ENCODE peak calls at places on chromosomes 12 and 14, in four cellular contexts. One of them, this sample, is unnamed. For H3K4me1, the result is how much of the 10 kb centered on the place peaks cover.

GRCh38 chr12:21604245-21605101 is at the start of gene GYS2:
- DNase-seq in astrocyte: no peak
- DNase-seq in adrenal gland: no peak
- DNase-seq in Karpas-422: no peak
- DNase-seq in this sample: no peak

GRCh38 chr12:56900583-56900982 is 33.6 kb downstream of the SDR9C7 start:
- DNase-seq in astrocyte: no peak
- DNase-seq in adrenal gland: no peak
- DNase-seq in Karpas-422: no peak
- DNase-seq in this sample: no peak

GRCh38 chr12:108820700-108821406 is 36.5 kb downstream of the SSH1 start:
- DNase-seq in astrocyte: no peak
- DNase-seq in adrenal gland: no peak
- DNase-seq in Karpas-422: no peak
- DNase-seq in this sample: no peak

GRCh38 chr12:74846116-74846515 is 308.5 kb downstream of the ATXN7L3B start:
- DNase-seq in astrocyte: no peak
- DNase-seq in adrenal gland: no peak
- DNase-seq in Karpas-422: no peak
- DNase-seq in this sample: no peak

GRCh38 chr12:9509464-9510166 is 98.1 kb downstream of the KLRB1 start:
- DNase-seq in astrocyte: no peak
- DNase-seq in adrenal gland: no peak
- DNase-seq in Karpas-422: no peak
- DNase-seq in this sample: no peak

GRCh38 chr14:79285263-79285662 is 926.0 kb downstream of the DIO2 start:
- DNase-seq in astrocyte: no peak
- DNase-seq in adrenal gland: no peak
- DNase-seq in Karpas-422: no peak
- DNase-seq in this sample: no peak

GRCh38 chr12:105107497-105108371 is at the start of gene WASHC4:
- DNase-seq in astrocyte: peak
- DNase-seq in adrenal gland: peak
- DNase-seq in Karpas-422: peak
- DNase-seq in this sample: peak

GRCh38 chr14:58332514-58332913 is 34.2 kb downstream of the ARID4A start:
- DNase-seq in astrocyte: no peak
- DNase-seq in adrenal gland: no peak
- DNase-seq in Karpas-422: no peak
- DNase-seq in this sample: no peak

GRCh38 chr12:41507286-41507685 is 319.2 kb downstream of the PDZRN4 start:
- DNase-seq in astrocyte: no peak
- DNase-seq in adrenal gland: no peak
- DNase-seq in Karpas-422: peak
- DNase-seq in this sample: no peak

DNA sequence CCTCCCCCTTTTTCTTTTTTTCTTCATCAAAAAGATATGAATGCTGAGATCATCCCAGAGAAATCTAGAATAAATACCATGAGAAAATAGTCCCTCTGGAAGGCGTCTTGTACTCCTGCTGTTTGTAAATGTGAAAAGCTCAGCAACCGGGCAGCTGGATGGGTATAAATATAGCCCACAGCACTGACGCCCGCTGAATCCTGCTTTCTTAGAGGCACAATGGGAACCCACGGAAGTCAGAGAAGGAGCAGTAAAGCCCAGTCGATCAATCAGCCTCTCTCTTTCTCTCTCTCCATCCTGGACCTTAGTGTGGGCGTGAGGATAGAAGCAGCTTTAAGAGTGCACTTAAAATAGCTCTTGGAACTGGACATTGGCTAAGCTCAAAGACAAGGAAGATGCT is 144.4 kb downstream of the ETV6 start:
- DNase-seq in astrocyte: peak
- DNase-seq in adrenal gland: no peak
- DNase-seq in Karpas-422: no peak
- DNase-seq in this sample: no peak
- H3K4me1 ChIP-seq in astrocyte: half or more
- H3K4me1 ChIP-seq in adrenal gland: half or more
- H3K4me1 ChIP-seq in Karpas-422: under half
- H3K4me1 ChIP-seq in this sample: half or more

GRCh38 chr14:80313806-80314205 is 102.5 kb upstream of the DIO2 start:
- DNase-seq in astrocyte: no peak
- DNase-seq in adrenal gland: no peak
- DNase-seq in Karpas-422: no peak
- DNase-seq in this sample: no peak

GRCh38 chr14:80315681-80316080 is 104.4 kb upstream of the DIO2 start:
- DNase-seq in astrocyte: peak
- DNase-seq in adrenal gland: no peak
- DNase-seq in Karpas-422: no peak
- DNase-seq in this sample: no peak

GRCh38 chr14:80310950-80311349 is 99.6 kb upstream of the DIO2 start:
- DNase-seq in astrocyte: no peak
- DNase-seq in adrenal gland: no peak
- DNase-seq in Karpas-422: no peak
- DNase-seq in this sample: no peak

GRCh38 chr14:80316426-80316825 is 105.1 kb upstream of the DIO2 start:
- DNase-seq in astrocyte: peak
- DNase-seq in adrenal gland: no peak
- DNase-seq in Karpas-422: no peak
- DNase-seq in this sample: no peak
- H3K4me3 ChIP-seq in astrocyte: no peak
- H3K4me3 ChIP-seq in adrenal gland: no peak
- H3K4me3 ChIP-seq in Karpas-422: no peak
- H3K4me3 ChIP-seq in this sample: no peak

GRCh38 chr14:61547186-61548121 is 147.9 kb upstream of the HIF1A start:
- DNase-seq in astrocyte: peak
- DNase-seq in adrenal gland: peak
- DNase-seq in Karpas-422: no peak
- DNase-seq in this sample: peak
- H3K4me1 ChIP-seq in astrocyte: under half
- H3K4me1 ChIP-seq in adrenal gland: under half
- H3K4me1 ChIP-seq in Karpas-422: under half
- H3K4me1 ChIP-seq in this sample: under half

GRCh38 chr12:121117226-121117777 is 15.4 kb upstream of the P2RX7 start:
- DNase-seq in astrocyte: no peak
- DNase-seq in adrenal gland: no peak
- DNase-seq in Karpas-422: no peak
- DNase-seq in this sample: no peak
- H3K4me3 ChIP-seq in astrocyte: no peak
- H3K4me3 ChIP-seq in adrenal gland: no peak
- H3K4me3 ChIP-seq in Karpas-422: no peak
- H3K4me3 ChIP-seq in this sample: no peak

GRCh38 chr14:74568896-74569295 is 43.1 kb downstream of the LTBP2 start:
- DNase-seq in astrocyte: no peak
- DNase-seq in adrenal gland: no peak
- DNase-seq in Karpas-422: no peak
- DNase-seq in this sample: no peak

GRCh38 chr14:74570696-74571095 is 41.3 kb downstream of the LTBP2 start:
- DNase-seq in astrocyte: no peak
- DNase-seq in adrenal gland: no peak
- DNase-seq in Karpas-422: no peak
- DNase-seq in this sample: no peak

GRCh38 chr14:74569826-74570591 is 42.0 kb downstream of the LTBP2 start:
- DNase-seq in astrocyte: no peak
- DNase-seq in adrenal gland: no peak
- DNase-seq in Karpas-422: no peak
- DNase-seq in this sample: no peak

GRCh38 chr14:74568380-74568649 is 43.7 kb downstream of the LTBP2 start:
- DNase-seq in astrocyte: no peak
- DNase-seq in adrenal gland: no peak
- DNase-seq in Karpas-422: no peak
- DNase-seq in this sample: no peak

GRCh38 chr14:74569387-74569786 is 42.6 kb downstream of the LTBP2 start:
- DNase-seq in astrocyte: no peak
- DNase-seq in adrenal gland: no peak
- DNase-seq in Karpas-422: no peak
- DNase-seq in this sample: no peak
- H3K4me1 ChIP-seq in astrocyte: half or more
- H3K4me1 ChIP-seq in adrenal gland: under half
- H3K4me1 ChIP-seq in Karpas-422: under half
- H3K4me1 ChIP-seq in this sample: under half

DNA sequence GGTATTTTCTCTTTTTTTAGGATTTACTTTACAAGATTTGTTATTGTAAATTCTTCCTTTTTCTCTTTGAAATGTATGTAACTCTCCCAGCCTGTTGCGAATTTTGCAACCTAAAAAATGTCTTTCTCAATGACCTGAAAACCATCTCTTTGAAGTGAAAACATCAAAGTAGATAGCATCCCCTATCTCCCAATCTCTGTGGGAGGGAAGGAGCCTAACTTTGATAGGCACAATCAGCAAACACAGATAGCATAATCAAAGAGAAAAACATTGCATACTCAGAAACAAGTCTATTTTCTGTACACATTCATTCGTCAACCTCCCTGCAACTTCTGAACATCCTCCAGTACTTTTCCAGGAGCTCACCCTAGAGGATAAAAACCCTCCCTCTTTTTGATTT is 849.3 kb upstream of the LRFN5 start:
- DNase-seq in astrocyte: no peak
- DNase-seq in adrenal gland: no peak
- DNase-seq in Karpas-422: no peak
- DNase-seq in this sample: no peak
- H3K4me3 ChIP-seq in astrocyte: no peak
- H3K4me3 ChIP-seq in adrenal gland: no peak
- H3K4me3 ChIP-seq in Karpas-422: no peak
- H3K4me3 ChIP-seq in this sample: no peak

DNA sequence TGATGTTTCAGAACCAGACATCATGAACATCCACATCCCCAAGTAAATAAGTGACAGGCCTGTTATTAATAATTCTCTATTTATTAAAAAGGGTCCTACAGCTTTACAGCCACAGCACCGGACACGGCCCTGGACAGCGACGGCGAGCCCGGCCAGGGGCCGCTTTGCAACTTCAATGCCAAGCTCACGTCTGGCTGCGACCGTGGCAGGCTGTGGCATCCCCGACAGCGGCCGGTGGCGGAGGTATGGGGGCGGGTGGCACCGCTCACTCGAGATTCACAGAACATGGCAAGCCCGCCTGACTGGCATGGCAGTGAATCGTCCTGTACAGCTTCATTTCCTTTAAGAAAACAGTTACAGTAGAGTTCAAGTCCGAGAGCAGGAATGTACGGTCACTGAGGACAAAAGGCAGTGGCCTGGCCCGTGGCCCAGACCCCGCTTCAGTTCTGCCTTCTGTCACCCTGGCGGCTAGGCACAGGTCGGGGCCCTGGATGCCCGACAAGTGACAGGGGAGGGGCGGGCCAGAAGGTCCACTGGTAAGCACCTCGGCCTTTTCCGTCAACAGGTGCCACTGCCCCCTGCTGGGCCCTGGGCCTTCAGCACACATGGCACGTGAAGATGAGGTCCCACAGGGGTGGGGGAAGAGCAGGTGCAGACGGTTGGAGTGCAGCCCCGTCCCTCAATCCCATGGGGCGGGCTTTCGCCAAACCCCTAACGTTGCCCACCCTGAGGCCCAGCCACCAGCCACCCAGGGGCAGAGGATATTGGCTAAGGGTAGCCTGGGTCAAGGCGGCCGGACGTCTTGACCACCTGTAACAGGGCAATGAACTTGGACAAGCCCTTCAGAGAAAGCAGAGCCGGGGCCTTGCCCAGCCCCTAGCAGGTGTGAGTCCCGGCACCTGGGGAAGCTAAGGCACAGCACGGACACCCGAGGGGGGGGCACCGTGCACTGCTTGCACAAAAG is 30.3 kb downstream of the HIP1R start:
- DNase-seq in astrocyte: no peak
- DNase-seq in adrenal gland: no peak
- DNase-seq in Karpas-422: peak
- DNase-seq in this sample: no peak
- H3K4me1 ChIP-seq in astrocyte: under half
- H3K4me1 ChIP-seq in adrenal gland: under half
- H3K4me1 ChIP-seq in Karpas-422: under half
- H3K4me1 ChIP-seq in this sample: under half

GRCh38 chr12:79056775-79057174 is 192.2 kb downstream of the SYT1 start:
- DNase-seq in astrocyte: peak
- DNase-seq in adrenal gland: no peak
- DNase-seq in Karpas-422: no peak
- DNase-seq in this sample: no peak
- H3K4me3 ChIP-seq in astrocyte: no peak
- H3K4me3 ChIP-seq in adrenal gland: no peak
- H3K4me3 ChIP-seq in Karpas-422: no peak
- H3K4me3 ChIP-seq in this sample: no peak

GRCh38 chr14:103401223-103402214 is 16.3 kb downstream of the MARK3 start:
- DNase-seq in astrocyte: peak
- DNase-seq in adrenal gland: no peak
- DNase-seq in Karpas-422: no peak
- DNase-seq in this sample: no peak

GRCh38 chr14:103398427-103399195 is 13.4 kb downstream of the MARK3 start:
- DNase-seq in astrocyte: peak
- DNase-seq in adrenal gland: peak
- DNase-seq in Karpas-422: no peak
- DNase-seq in this sample: peak

GRCh38 chr14:103402700-103403099 is 17.5 kb downstream of the MARK3 start:
- DNase-seq in astrocyte: peak
- DNase-seq in adrenal gland: no peak
- DNase-seq in Karpas-422: no peak
- DNase-seq in this sample: no peak

GRCh38 chr14:103404032-103404918 is 19.1 kb downstream of the MARK3 start:
- DNase-seq in astrocyte: no peak
- DNase-seq in adrenal gland: no peak
- DNase-seq in Karpas-422: no peak
- DNase-seq in this sample: peak

GRCh38 chr14:103400537-103400936 is 15.3 kb downstream of the MARK3 start:
- DNase-seq in astrocyte: no peak
- DNase-seq in adrenal gland: no peak
- DNase-seq in Karpas-422: no peak
- DNase-seq in this sample: no peak
- H3K4me1 ChIP-seq in astrocyte: under half
- H3K4me1 ChIP-seq in adrenal gland: half or more
- H3K4me1 ChIP-seq in Karpas-422: under half
- H3K4me1 ChIP-seq in this sample: half or more

DNA sequence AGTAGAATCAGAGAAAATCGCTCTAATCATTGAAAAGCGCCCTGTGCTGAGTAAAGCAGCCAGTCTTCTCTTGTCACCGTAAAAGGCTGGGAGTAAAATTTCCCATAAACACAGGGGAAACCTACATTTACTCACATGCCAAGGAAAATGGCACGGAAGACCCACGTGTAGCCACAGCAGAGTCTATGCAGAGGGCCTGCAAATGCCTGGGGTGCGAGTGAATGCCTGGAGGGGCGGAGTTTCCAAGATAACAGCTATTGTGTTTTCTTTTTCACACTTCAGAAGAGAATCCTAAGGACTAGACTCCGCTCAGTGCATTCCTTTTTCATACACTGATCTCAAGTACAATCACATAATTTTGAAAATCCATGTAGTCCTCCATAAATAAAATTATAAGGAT is 159.9 kb upstream of the FOXN3 start:
- DNase-seq in astrocyte: no peak
- DNase-seq in adrenal gland: no peak
- DNase-seq in Karpas-422: no peak
- DNase-seq in this sample: no peak
- H3K4me3 ChIP-seq in astrocyte: no peak
- H3K4me3 ChIP-seq in adrenal gland: no peak
- H3K4me3 ChIP-seq in Karpas-422: no peak
- H3K4me3 ChIP-seq in this sample: no peak